ENCODE peak calls at places on chromosomes 1 and 21, in nine cellular contexts. E is activated naive CD4-positive, alpha-beta T cell; G is NAMALWA; S is T-helper 9 cell; M is HCT116; C is smooth muscle cell of the brain vasculature; T is GM19239; X is CD8-positive, alpha-beta T cell; K is D721Med. P is an unnamed sample.

GRCh38 chr1:213661346-213661745 is 326.4 kb upstream of the PROX1 start:
- DNase-seq in E (no peak), G (no peak), X (no peak), K (no peak), C (no peak), T (no peak), M (no peak), S (no peak), P (peak)

GRCh38 chr1:173832748-173833147 is 8.1 kb upstream of the CENPL start:
- DNase-seq in G (no peak), C (no peak), E (no peak), K (no peak), S (no peak), M (no peak), X (no peak), T (no peak), P (no peak)

GRCh38 chr1:15212216-15212988 is 34.6 kb upstream of the FHAD1 start:
- DNase-seq in G (no peak), M (no peak), X (no peak), T (no peak), K (no peak), E (no peak), C (no peak), S (no peak), P (no peak)

GRCh38 chr1:27519341-27520258 is 29.6 kb upstream of the WASF2 start:
- DNase-seq in K (no peak), S (no peak), T (no peak), E (no peak), X (no peak), G (no peak), M (no peak), C (no peak), P (no peak)

GRCh38 chr21:28215214-28215954 is 777.3 kb downstream of the LTN1 start:
- DNase-seq in X (no peak), S (no peak), C (no peak), E (no peak), M (no peak), T (no peak), K (no peak), G (no peak), P (no peak)

GRCh38 chr1:37038079-37038702 is 3.9 kb upstream of the GRIK3 start:
- DNase-seq in S (no peak), X (no peak), G (peak), K (no peak), E (no peak), C (no peak), T (no peak), M (peak), P (peak)

GRCh38 chr1:181250038-181250437 is 161.5 kb downstream of the IER5 start:
- DNase-seq in S (no peak), G (no peak), E (no peak), C (no peak), T (no peak), M (no peak), K (no peak), X (no peak), P (no peak)

GRCh38 chr1:39970274-39970673 is 15.3 kb downstream of the MFSD2A start:
- DNase-seq in S (no peak), G (no peak), E (no peak), T (no peak), X (no peak), M (no peak), K (no peak), C (no peak), P (no peak)

GRCh38 chr1:47827032-47827585 is 170.1 kb downstream of the TRABD2B start:
- DNase-seq in G (no peak), M (no peak), S (no peak), E (no peak), X (no peak), C (no peak), T (no peak), K (no peak), P (no peak)

GRCh38 chr1:244196890-244197289 is 145.8 kb downstream of the ZBTB18 start:
- DNase-seq in X (no peak), E (no peak), G (no peak), M (no peak), K (no peak), C (no peak), T (no peak), S (no peak), P (no peak)

GRCh38 chr1:185245466-185245865 is 71.6 kb downstream of the IVNS1ABP start:
- DNase-seq in M (no peak), G (no peak), X (no peak), S (no peak), T (no peak), E (no peak), K (no peak), C (no peak), P (no peak)

GRCh38 chr1:5980314-5981008 is 11.8 kb downstream of the NPHP4 start:
- DNase-seq in M (peak), T (no peak), K (no peak), C (no peak), S (no peak), X (no peak), E (no peak), G (no peak), P (peak)

GRCh38 chr21:14773777-14774345 is 227.7 kb upstream of the SAMSN1 start:
- DNase-seq in X (peak), E (peak), K (no peak), S (peak), T (no peak), C (no peak), G (peak), M (peak), P (peak)

GRCh38 chr21:23607782-23608181 is 1999.5 kb downstream of the MRPL39 start:
- DNase-seq in G (no peak), K (no peak), E (no peak), S (no peak), T (no peak), C (no peak), X (no peak), M (no peak), P (no peak)

GRCh38 chr1:17533201-17533600 is 6.3 kb upstream of the ARHGEF10L start:
- DNase-seq in E (no peak), X (no peak), C (no peak), M (no peak), K (no peak), G (no peak), S (no peak), T (no peak), P (no peak)

GRCh38 chr1:8352886-8353285 is 35.0 kb downstream of the SLC45A1 start:
- DNase-seq in K (no peak), T (no peak), X (no peak), G (no peak), C (no peak), S (no peak), E (no peak), M (no peak), P (no peak)

GRCh38 chr21:45317401-45318145 is 29.9 kb upstream of the POFUT2 start:
- DNase-seq in X (no peak), E (no peak), C (no peak), S (no peak), G (no peak), K (no peak), T (no peak), M (peak), P (no peak)

GRCh38 chr1:16984717-16985116 is 4.3 kb upstream of the MFAP2 start:
- DNase-seq in T (no peak), M (no peak), C (no peak), E (no peak), X (no peak), K (no peak), G (no peak), S (no peak), P (no peak)

GRCh38 chr1:78091215-78091813 is 45.5 kb downstream of the GIPC2 start:
- DNase-seq in G (no peak), X (no peak), C (no peak), T (no peak), M (no peak), K (no peak), S (no peak), E (no peak), P (no peak)

GRCh38 chr1:245814651-245815050 is 659.9 kb downstream of the KIF26B start:
- DNase-seq in T (no peak), G (no peak), E (no peak), S (no peak), X (no peak), K (no peak), M (no peak), C (no peak), P (no peak)

GRCh38 chr1:219686171-219686570 is 73.3 kb upstream of the ZC3H11B start:
- DNase-seq in S (no peak), X (no peak), E (no peak), K (no peak), T (no peak), C (no peak), G (no peak), M (no peak), P (no peak)

GRCh38 chr1:53079251-53079650 is 17.2 kb downstream of the PODN start:
- DNase-seq in M (no peak), T (no peak), G (no peak), C (no peak), S (no peak), K (no peak), E (no peak), X (no peak), P (no peak)

GRCh38 chr1:234199476-234200127 is 173.7 kb upstream of the COA6 start:
- DNase-seq in C (no peak), T (no peak), M (no peak), X (no peak), G (no peak), S (no peak), E (no peak), K (no peak), P (no peak)